ENCODE peak calls at places on chromosomes 16 and 17, in eight cellular contexts. One of them, this sample, is unnamed.

GRCh38 chr17:37305406-37305905 is 70.3 kb upstream of the C17orf78 start:
- DNase-seq in upper lobe of left lung: no peak
- DNase-seq in Panc1: no peak
- DNase-seq in GM12892: no peak
- DNase-seq in GM12891: no peak
- DNase-seq in endothelial cell of umbilical vein: no peak
- DNase-seq in spleen: no peak
- DNase-seq in sigmoid colon: no peak
- DNase-seq in this sample: no peak

GRCh38 chr17:73933164-73933766 is 270.2 kb upstream of the RPL38 start:
- DNase-seq in GM12892: no peak
- DNase-seq in GM12891: no peak
- DNase-seq in upper lobe of left lung: no peak
- DNase-seq in endothelial cell of umbilical vein: no peak
- DNase-seq in spleen: no peak
- DNase-seq in Panc1: no peak
- DNase-seq in sigmoid colon: no peak
- DNase-seq in this sample: no peak

GRCh38 chr16:28087140-28087660 is 23.7 kb upstream of the GSG1L start:
- DNase-seq in upper lobe of left lung: peak; percentile 67
- DNase-seq in GM12892: no peak
- DNase-seq in spleen: no peak
- DNase-seq in Panc1: no peak
- DNase-seq in sigmoid colon: no peak
- DNase-seq in endothelial cell of umbilical vein: no peak
- DNase-seq in GM12891: no peak
- DNase-seq in this sample: no peak

GRCh38 chr16:72050769-72051464 is 3.4 kb upstream of the HP start:
- DNase-seq in GM12891: no peak
- DNase-seq in Panc1: no peak
- DNase-seq in upper lobe of left lung: no peak
- DNase-seq in endothelial cell of umbilical vein: no peak
- DNase-seq in spleen: no peak
- DNase-seq in sigmoid colon: no peak
- DNase-seq in GM12892: no peak
- DNase-seq in this sample: peak; percentile 86

GRCh38 chr16:49048557-49048956 is 233.1 kb downstream of the CBLN1 start:
- DNase-seq in spleen: no peak
- DNase-seq in sigmoid colon: no peak
- DNase-seq in upper lobe of left lung: no peak
- DNase-seq in GM12891: no peak
- DNase-seq in endothelial cell of umbilical vein: no peak
- DNase-seq in Panc1: no peak
- DNase-seq in GM12892: no peak
- DNase-seq in this sample: no peak

GRCh38 chr16:4795828-4796572 is 831 bp downstream of the SMIM22 start:
- DNase-seq in spleen: no peak
- DNase-seq in GM12892: no peak
- DNase-seq in Panc1: no peak
- DNase-seq in sigmoid colon: no peak
- DNase-seq in endothelial cell of umbilical vein: no peak
- DNase-seq in GM12891: no peak
- DNase-seq in upper lobe of left lung: no peak
- DNase-seq in this sample: no peak

GRCh38 chr17:71024172-71024571 is 854.8 kb downstream of the KCNJ2 start:
- DNase-seq in upper lobe of left lung: no peak
- DNase-seq in spleen: no peak
- DNase-seq in Panc1: no peak
- DNase-seq in GM12891: no peak
- DNase-seq in sigmoid colon: no peak
- DNase-seq in endothelial cell of umbilical vein: no peak
- DNase-seq in GM12892: no peak
- DNase-seq in this sample: no peak

GRCh38 chr17:68509151-68510057 is 2.8 kb upstream of the PRKAR1A start:
- DNase-seq in GM12892: no peak
- DNase-seq in Panc1: no peak
- DNase-seq in GM12891: no peak
- DNase-seq in endothelial cell of umbilical vein: peak; percentile 66
- DNase-seq in upper lobe of left lung: peak; percentile 22
- DNase-seq in spleen: peak; percentile 87
- DNase-seq in sigmoid colon: peak; percentile 74
- DNase-seq in this sample: peak; percentile 41

GRCh38 chr16:29705030-29705429 is 26.1 kb downstream of the QPRT start:
- DNase-seq in GM12892: no peak
- DNase-seq in sigmoid colon: no peak
- DNase-seq in GM12891: no peak
- DNase-seq in spleen: no peak
- DNase-seq in Panc1: no peak
- DNase-seq in endothelial cell of umbilical vein: no peak
- DNase-seq in upper lobe of left lung: no peak
- DNase-seq in this sample: no peak

GRCh38 chr17:57174591-57174990 is 81.7 kb upstream of the MSI2 start:
- DNase-seq in Panc1: no peak
- DNase-seq in endothelial cell of umbilical vein: no peak
- DNase-seq in GM12892: peak; percentile 25
- DNase-seq in upper lobe of left lung: no peak
- DNase-seq in sigmoid colon: no peak
- DNase-seq in GM12891: peak; percentile 32
- DNase-seq in spleen: no peak
- DNase-seq in this sample: no peak

GRCh38 chr17:9208381-9208780 is 187.1 kb downstream of the NTN1 start:
- DNase-seq in GM12891: no peak
- DNase-seq in upper lobe of left lung: no peak
- DNase-seq in spleen: peak; percentile 50
- DNase-seq in Panc1: no peak
- DNase-seq in sigmoid colon: no peak
- DNase-seq in endothelial cell of umbilical vein: no peak
- DNase-seq in GM12892: no peak
- DNase-seq in this sample: no peak

GRCh38 chr17:13638855-13639458 is 37.2 kb upstream of the HS3ST3A1 start:
- DNase-seq in Panc1: no peak
- DNase-seq in GM12891: no peak
- DNase-seq in spleen: no peak
- DNase-seq in GM12892: no peak
- DNase-seq in endothelial cell of umbilical vein: no peak
- DNase-seq in upper lobe of left lung: no peak
- DNase-seq in sigmoid colon: no peak
- DNase-seq in this sample: no peak

GRCh38 chr17:74782571-74782970 is 6.4 kb upstream of the NAT9 start:
- DNase-seq in Panc1: no peak
- DNase-seq in upper lobe of left lung: no peak
- DNase-seq in endothelial cell of umbilical vein: no peak
- DNase-seq in GM12891: no peak
- DNase-seq in GM12892: no peak
- DNase-seq in spleen: no peak
- DNase-seq in sigmoid colon: no peak
- DNase-seq in this sample: no peak

GRCh38 chr16:35431829-35432663 is 1972.6 kb downstream of the TP53TG3F start:
- DNase-seq in spleen: no peak
- DNase-seq in upper lobe of left lung: peak; percentile 71
- DNase-seq in sigmoid colon: no peak
- DNase-seq in endothelial cell of umbilical vein: no peak
- DNase-seq in GM12892: no peak
- DNase-seq in GM12891: no peak
- DNase-seq in Panc1: peak; percentile 4
- DNase-seq in this sample: no peak

GRCh38 chr17:21388066-21388465 is 11.9 kb downstream of the KCNJ12 start:
- DNase-seq in Panc1: no peak
- DNase-seq in sigmoid colon: no peak
- DNase-seq in GM12892: no peak
- DNase-seq in GM12891: no peak
- DNase-seq in endothelial cell of umbilical vein: no peak
- DNase-seq in spleen: no peak
- DNase-seq in upper lobe of left lung: no peak
- DNase-seq in this sample: no peak

GRCh38 chr16:50762241-50762640 is 20.4 kb downstream of the CYLD start:
- DNase-seq in spleen: no peak
- DNase-seq in endothelial cell of umbilical vein: peak; percentile 58
- DNase-seq in upper lobe of left lung: no peak
- DNase-seq in sigmoid colon: no peak
- DNase-seq in Panc1: no peak
- DNase-seq in GM12891: no peak
- DNase-seq in GM12892: no peak
- DNase-seq in this sample: no peak

GRCh38 chr16:50751528-50751927 is 9.6 kb downstream of the CYLD start:
- DNase-seq in upper lobe of left lung: no peak
- DNase-seq in Panc1: no peak
- DNase-seq in spleen: no peak
- DNase-seq in GM12892: no peak
- DNase-seq in GM12891: no peak
- DNase-seq in sigmoid colon: no peak
- DNase-seq in endothelial cell of umbilical vein: no peak
- DNase-seq in this sample: peak; percentile 36

GRCh38 chr16:50761276-50761675 is 19.4 kb downstream of the CYLD start:
- DNase-seq in endothelial cell of umbilical vein: no peak
- DNase-seq in spleen: no peak
- DNase-seq in GM12892: no peak
- DNase-seq in Panc1: no peak
- DNase-seq in upper lobe of left lung: no peak
- DNase-seq in sigmoid colon: no peak
- DNase-seq in GM12891: no peak
- DNase-seq in this sample: no peak

GRCh38 chr16:50752481-50753235 is 10.8 kb downstream of the CYLD start:
- DNase-seq in Panc1: no peak
- DNase-seq in GM12891: no peak
- DNase-seq in spleen: no peak
- DNase-seq in upper lobe of left lung: no peak
- DNase-seq in GM12892: no peak
- DNase-seq in sigmoid colon: no peak
- DNase-seq in endothelial cell of umbilical vein: no peak
- DNase-seq in this sample: no peak

DNA sequence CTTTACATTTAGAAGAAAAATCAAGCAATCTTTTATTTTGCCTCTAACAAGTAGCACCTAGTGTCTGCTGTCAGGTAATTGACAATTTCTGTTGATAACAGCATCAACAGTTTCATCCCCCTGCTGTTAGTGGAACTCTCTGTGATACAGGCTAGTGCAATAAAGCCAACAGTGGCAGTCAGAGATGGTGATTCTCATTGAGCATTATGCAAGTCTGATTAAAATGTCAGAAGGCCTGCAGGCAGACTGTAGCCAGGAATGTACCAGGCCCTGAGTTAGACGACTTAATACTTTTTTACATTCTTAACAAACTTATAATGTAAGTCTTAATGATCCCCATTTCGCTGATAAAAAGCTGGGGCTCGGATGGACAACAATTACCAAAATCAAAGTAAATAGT is 14.6 kb downstream of the CYLD start:
- DNase-seq in sigmoid colon: no peak
- DNase-seq in GM12892: no peak
- DNase-seq in spleen: no peak
- DNase-seq in Panc1: no peak
- DNase-seq in upper lobe of left lung: no peak
- DNase-seq in GM12891: no peak
- DNase-seq in endothelial cell of umbilical vein: no peak
- DNase-seq in this sample: no peak
- TF ChIP-seq POLR2AphosphoS5 in sigmoid colon: no peak
- TF ChIP-seq POLR2AphosphoS5 in GM12892: no peak
- TF ChIP-seq POLR2AphosphoS5 in spleen: no peak
- TF ChIP-seq POLR2AphosphoS5 in Panc1: no peak
- TF ChIP-seq POLR2AphosphoS5 in upper lobe of left lung: no peak
- TF ChIP-seq POLR2AphosphoS5 in GM12891: no peak
- TF ChIP-seq POLR2AphosphoS5 in endothelial cell of umbilical vein: no peak
- TF ChIP-seq POLR2AphosphoS5 in this sample: no peak

DNA sequence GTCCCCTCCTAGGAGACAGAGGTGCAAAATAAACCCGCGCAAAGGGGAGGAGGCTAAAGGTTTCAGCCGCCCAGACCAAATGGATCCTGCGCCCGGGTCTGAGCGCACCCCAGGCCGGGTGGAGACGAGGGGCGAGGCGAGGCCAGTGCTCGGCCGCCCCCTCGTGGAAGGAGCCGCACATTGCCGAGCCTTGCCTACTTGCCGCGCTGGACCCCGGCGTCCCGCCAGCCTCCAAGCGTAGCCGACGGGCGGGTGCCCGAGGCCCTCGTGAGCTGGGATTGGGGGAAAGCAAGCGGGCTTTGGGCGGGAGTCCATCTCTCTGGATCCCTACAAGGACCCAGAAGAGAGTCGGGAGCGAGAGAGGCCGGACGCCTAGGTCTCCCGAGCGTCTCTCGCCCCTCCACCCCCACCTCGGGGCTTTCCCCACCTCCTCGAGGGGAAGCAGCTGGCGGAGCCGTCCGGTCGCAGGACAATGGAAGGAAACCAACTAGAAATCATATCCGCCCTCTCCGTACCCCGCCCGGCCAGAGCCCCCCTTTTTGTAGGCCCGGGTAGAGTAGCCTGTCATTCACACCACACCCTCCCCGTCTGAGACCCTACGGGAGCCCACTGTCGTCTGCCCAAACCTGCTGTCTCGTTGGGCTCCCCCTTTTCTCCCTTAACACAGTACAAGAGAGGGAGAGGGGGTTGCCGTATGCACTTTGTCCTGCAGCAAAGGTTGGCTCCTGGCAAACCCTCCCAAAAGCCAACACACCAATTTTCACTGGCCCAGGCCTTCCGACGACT is 664 bp upstream of the BCL6B start:
- DNase-seq in endothelial cell of umbilical vein: peak; percentile 97
- DNase-seq in GM12891: peak; percentile 97
- DNase-seq in Panc1: no peak
- DNase-seq in upper lobe of left lung: peak; percentile 96
- DNase-seq in sigmoid colon: peak; percentile 91
- DNase-seq in GM12892: peak; percentile 97
- DNase-seq in spleen: peak; percentile 97
- DNase-seq in this sample: peak; percentile 45
- TF ChIP-seq POLR2AphosphoS5 in endothelial cell of umbilical vein: peak; percentile 97
- TF ChIP-seq POLR2AphosphoS5 in GM12891: no peak
- TF ChIP-seq POLR2AphosphoS5 in Panc1: no peak
- TF ChIP-seq POLR2AphosphoS5 in upper lobe of left lung: peak; percentile 77
- TF ChIP-seq POLR2AphosphoS5 in sigmoid colon: peak; percentile 42
- TF ChIP-seq POLR2AphosphoS5 in GM12892: no peak
- TF ChIP-seq POLR2AphosphoS5 in spleen: peak; percentile 86
- TF ChIP-seq POLR2AphosphoS5 in this sample: no peak

GRCh38 chr16:31135535-31136286 is at the start of gene PRSS8:
- DNase-seq in GM12891: no peak
- DNase-seq in GM12892: no peak
- DNase-seq in endothelial cell of umbilical vein: no peak
- DNase-seq in upper lobe of left lung: peak; percentile 95
- DNase-seq in spleen: no peak
- DNase-seq in sigmoid colon: no peak
- DNase-seq in Panc1: no peak
- DNase-seq in this sample: no peak
- TF ChIP-seq POLR2AphosphoS5 in GM12891: no peak
- TF ChIP-seq POLR2AphosphoS5 in GM12892: no peak
- TF ChIP-seq POLR2AphosphoS5 in endothelial cell of umbilical vein: no peak
- TF ChIP-seq POLR2AphosphoS5 in upper lobe of left lung: peak; percentile 84
- TF ChIP-seq POLR2AphosphoS5 in spleen: no peak
- TF ChIP-seq POLR2AphosphoS5 in sigmoid colon: no peak
- TF ChIP-seq POLR2AphosphoS5 in Panc1: no peak
- TF ChIP-seq POLR2AphosphoS5 in this sample: no peak

GRCh38 chr16:1202274-1202673 is 22.8 kb downstream of the TPSG1 start:
- DNase-seq in upper lobe of left lung: no peak
- DNase-seq in Panc1: no peak
- DNase-seq in spleen: no peak
- DNase-seq in endothelial cell of umbilical vein: no peak
- DNase-seq in GM12892: no peak
- DNase-seq in GM12891: no peak
- DNase-seq in sigmoid colon: no peak
- DNase-seq in this sample: no peak
- TF ChIP-seq POLR2AphosphoS5 in upper lobe of left lung: no peak
- TF ChIP-seq POLR2AphosphoS5 in Panc1: no peak
- TF ChIP-seq POLR2AphosphoS5 in spleen: no peak
- TF ChIP-seq POLR2AphosphoS5 in endothelial cell of umbilical vein: no peak
- TF ChIP-seq POLR2AphosphoS5 in GM12892: no peak
- TF ChIP-seq POLR2AphosphoS5 in GM12891: no peak
- TF ChIP-seq POLR2AphosphoS5 in sigmoid colon: no peak
- TF ChIP-seq POLR2AphosphoS5 in this sample: no peak